ENCODE peak calls at places on chromosomes 5 and 9, in five cellular contexts. One of them, this sample, is unnamed.

GRCh38 chr9:32384002-32384363 is 460 bp upstream of the ACO1 start:
- ATAC-seq in GM12878: no peak
- ATAC-seq in HepG2: no peak
- ATAC-seq in upper lobe of left lung: no peak
- ATAC-seq in K562: no peak
- ATAC-seq in this sample: peak

GRCh38 chr9:24218656-24219055 is 327.0 kb downstream of the IZUMO3 start:
- ATAC-seq in K562: no peak
- ATAC-seq in upper lobe of left lung: no peak
- ATAC-seq in HepG2: no peak
- ATAC-seq in GM12878: no peak
- ATAC-seq in this sample: no peak

GRCh38 chr9:90961375-90961774 is 159.8 kb downstream of the SYK start:
- ATAC-seq in GM12878: no peak
- ATAC-seq in K562: no peak
- ATAC-seq in upper lobe of left lung: peak
- ATAC-seq in HepG2: no peak
- ATAC-seq in this sample: no peak

GRCh38 chr5:132644177-132644576 is 13.8 kb upstream of the IL13 start:
- ATAC-seq in K562: no peak
- ATAC-seq in upper lobe of left lung: no peak
- ATAC-seq in GM12878: no peak
- ATAC-seq in HepG2: no peak
- ATAC-seq in this sample: no peak

GRCh38 chr5:35058395-35058794 is 10.6 kb upstream of the AGXT2 start:
- ATAC-seq in upper lobe of left lung: no peak
- ATAC-seq in HepG2: no peak
- ATAC-seq in K562: no peak
- ATAC-seq in GM12878: peak
- ATAC-seq in this sample: no peak

GRCh38 chr9:18536554-18536953 is 62.6 kb downstream of the ADAMTSL1 start:
- ATAC-seq in K562: no peak
- ATAC-seq in upper lobe of left lung: no peak
- ATAC-seq in HepG2: no peak
- ATAC-seq in GM12878: no peak
- ATAC-seq in this sample: no peak

GRCh38 chr9:86756576-86757381 is 190.5 kb downstream of the GAS1 start:
- ATAC-seq in GM12878: no peak
- ATAC-seq in K562: no peak
- ATAC-seq in HepG2: no peak
- ATAC-seq in upper lobe of left lung: no peak
- ATAC-seq in this sample: no peak

GRCh38 chr5:172860520-172861443 is 26.7 kb downstream of the ERGIC1 start:
- ATAC-seq in GM12878: no peak
- ATAC-seq in K562: no peak
- ATAC-seq in HepG2: no peak
- ATAC-seq in upper lobe of left lung: peak
- ATAC-seq in this sample: peak

GRCh38 chr5:126414874-126415502 is 8.2 kb upstream of the GRAMD2B start:
- ATAC-seq in HepG2: no peak
- ATAC-seq in K562: no peak
- ATAC-seq in upper lobe of left lung: no peak
- ATAC-seq in GM12878: no peak
- ATAC-seq in this sample: peak

GRCh38 chr5:39158127-39158593 is 61.2 kb downstream of the FYB1 start:
- ATAC-seq in GM12878: no peak
- ATAC-seq in K562: peak
- ATAC-seq in HepG2: no peak
- ATAC-seq in upper lobe of left lung: no peak
- ATAC-seq in this sample: no peak

GRCh38 chr9:133824802-133825186 is 86.6 kb upstream of the SARDH start:
- ATAC-seq in upper lobe of left lung: no peak
- ATAC-seq in GM12878: no peak
- ATAC-seq in HepG2: no peak
- ATAC-seq in K562: no peak
- ATAC-seq in this sample: no peak

GRCh38 chr5:102119252-102119651 is 176.8 kb downstream of the SLCO4C1 start:
- ATAC-seq in upper lobe of left lung: no peak
- ATAC-seq in K562: no peak
- ATAC-seq in HepG2: no peak
- ATAC-seq in GM12878: no peak
- ATAC-seq in this sample: no peak

GRCh38 chr5:97009212-97009898 is 73.5 kb downstream of the LNPEP start:
- ATAC-seq in HepG2: no peak
- ATAC-seq in upper lobe of left lung: no peak
- ATAC-seq in GM12878: peak
- ATAC-seq in K562: peak
- ATAC-seq in this sample: no peak

GRCh38 chr9:76704601-76705204 is 59.5 kb upstream of the PCA3 start:
- ATAC-seq in GM12878: peak
- ATAC-seq in upper lobe of left lung: no peak
- ATAC-seq in HepG2: peak
- ATAC-seq in K562: peak
- ATAC-seq in this sample: peak

GRCh38 chr5:65825388-65826328 is 100.7 kb upstream of the ERBIN start:
- ATAC-seq in upper lobe of left lung: no peak
- ATAC-seq in GM12878: peak
- ATAC-seq in HepG2: no peak
- ATAC-seq in K562: no peak
- ATAC-seq in this sample: no peak

GRCh38 chr5:90182726-90183125 is 226.8 kb downstream of the CETN3 start:
- ATAC-seq in upper lobe of left lung: no peak
- ATAC-seq in K562: no peak
- ATAC-seq in HepG2: no peak
- ATAC-seq in GM12878: no peak
- ATAC-seq in this sample: no peak

GRCh38 chr5:34841816-34842215 is 2.9 kb downstream of the TTC23L start:
- ATAC-seq in upper lobe of left lung: no peak
- ATAC-seq in HepG2: no peak
- ATAC-seq in K562: no peak
- ATAC-seq in GM12878: no peak
- ATAC-seq in this sample: no peak

GRCh38 chr9:73402081-73403028 is 250.7 kb downstream of the ANXA1 start:
- ATAC-seq in K562: no peak
- ATAC-seq in upper lobe of left lung: no peak
- ATAC-seq in HepG2: no peak
- ATAC-seq in GM12878: no peak
- ATAC-seq in this sample: no peak

GRCh38 chr5:118208031-118208453 is 780.3 kb downstream of the DTWD2 start:
- ATAC-seq in HepG2: no peak
- ATAC-seq in GM12878: no peak
- ATAC-seq in upper lobe of left lung: peak
- ATAC-seq in K562: no peak
- ATAC-seq in this sample: no peak

GRCh38 chr9:136857606-136858412 is 5.7 kb downstream of the MAMDC4 start:
- ATAC-seq in GM12878: no peak
- ATAC-seq in upper lobe of left lung: no peak
- ATAC-seq in K562: no peak
- ATAC-seq in HepG2: no peak
- ATAC-seq in this sample: no peak

GRCh38 chr9:22028394-22028793 is 19.3 kb upstream of the CDKN2B start:
- ATAC-seq in HepG2: no peak
- ATAC-seq in GM12878: no peak
- ATAC-seq in upper lobe of left lung: no peak
- ATAC-seq in K562: no peak
- ATAC-seq in this sample: no peak

GRCh38 chr9:103407260-103407659 is 412.1 kb downstream of the CYLC2 start:
- ATAC-seq in K562: no peak
- ATAC-seq in HepG2: no peak
- ATAC-seq in upper lobe of left lung: no peak
- ATAC-seq in GM12878: no peak
- ATAC-seq in this sample: no peak

GRCh38 chr9:107328510-107328909 is 45.4 kb downstream of the RAD23B start:
- ATAC-seq in HepG2: peak
- ATAC-seq in upper lobe of left lung: no peak
- ATAC-seq in GM12878: no peak
- ATAC-seq in K562: no peak
- ATAC-seq in this sample: no peak

GRCh38 chr5:158884827-158885512 is 214.7 kb downstream of the EBF1 start:
- ATAC-seq in upper lobe of left lung: no peak
- ATAC-seq in GM12878: peak
- ATAC-seq in K562: no peak
- ATAC-seq in HepG2: no peak
- ATAC-seq in this sample: no peak

GRCh38 chr5:56003633-56004032 is 8.9 kb upstream of the IL6ST start:
- ATAC-seq in upper lobe of left lung: no peak
- ATAC-seq in K562: no peak
- ATAC-seq in GM12878: no peak
- ATAC-seq in HepG2: no peak
- ATAC-seq in this sample: no peak

GRCh38 chr9:125953314-125954019 is 206.3 kb downstream of the PBX3 start:
- ATAC-seq in HepG2: peak
- ATAC-seq in K562: no peak
- ATAC-seq in upper lobe of left lung: no peak
- ATAC-seq in GM12878: no peak
- ATAC-seq in this sample: no peak

GRCh38 chr5:154713615-154714125 is 41.5 kb upstream of the LARP1 start:
- ATAC-seq in HepG2: peak
- ATAC-seq in upper lobe of left lung: no peak
- ATAC-seq in GM12878: no peak
- ATAC-seq in K562: no peak
- ATAC-seq in this sample: peak

GRCh38 chr9:22452415-22453010 is 5.9 kb downstream of the DMRTA1 start:
- ATAC-seq in upper lobe of left lung: no peak
- ATAC-seq in GM12878: peak
- ATAC-seq in HepG2: peak
- ATAC-seq in K562: no peak
- ATAC-seq in this sample: no peak

GRCh38 chr5:93716453-93716852 is 24.9 kb downstream of the POU5F2 start:
- ATAC-seq in K562: no peak
- ATAC-seq in upper lobe of left lung: no peak
- ATAC-seq in GM12878: no peak
- ATAC-seq in HepG2: no peak
- ATAC-seq in this sample: no peak

GRCh38 chr9:97753364-97753763 is 56.2 kb upstream of the XPA start:
- ATAC-seq in HepG2: no peak
- ATAC-seq in GM12878: no peak
- ATAC-seq in upper lobe of left lung: no peak
- ATAC-seq in K562: no peak
- ATAC-seq in this sample: no peak

GRCh38 chr9:92850898-92851297 is 26.9 kb downstream of the ZNF484 start:
- ATAC-seq in K562: no peak
- ATAC-seq in GM12878: no peak
- ATAC-seq in HepG2: no peak
- ATAC-seq in upper lobe of left lung: no peak
- ATAC-seq in this sample: no peak

GRCh38 chr9:99821187-99822095 is at the start of gene NR4A3:
- ATAC-seq in K562: peak
- ATAC-seq in GM12878: peak
- ATAC-seq in HepG2: peak
- ATAC-seq in upper lobe of left lung: peak
- ATAC-seq in this sample: peak
- TF ChIP-seq POLR2AphosphoS5 in K562: peak
- TF ChIP-seq POLR2AphosphoS5 in GM12878: peak
- TF ChIP-seq POLR2AphosphoS5 in HepG2: no peak
- TF ChIP-seq POLR2AphosphoS5 in upper lobe of left lung: peak
- TF ChIP-seq POLR2AphosphoS5 in this sample: peak

GRCh38 chr5:143683459-143683858 is 128.5 kb upstream of the HMHB1 start:
- ATAC-seq in upper lobe of left lung: no peak
- ATAC-seq in GM12878: no peak
- ATAC-seq in HepG2: no peak
- ATAC-seq in K562: no peak
- ATAC-seq in this sample: no peak
- TF ChIP-seq EP300 in upper lobe of left lung: no peak
- TF ChIP-seq EP300 in GM12878: no peak
- TF ChIP-seq EP300 in HepG2: no peak
- TF ChIP-seq EP300 in K562: no peak
- TF ChIP-seq EP300 in this sample: no peak

GRCh38 chr5:448061-448765 is 5.2 kb downstream of the EXOC3 start:
- ATAC-seq in HepG2: no peak
- ATAC-seq in upper lobe of left lung: peak
- ATAC-seq in GM12878: no peak
- ATAC-seq in K562: no peak
- ATAC-seq in this sample: peak
- TF ChIP-seq POLR2AphosphoS5 in HepG2: no peak
- TF ChIP-seq POLR2AphosphoS5 in upper lobe of left lung: no peak
- TF ChIP-seq POLR2AphosphoS5 in GM12878: no peak
- TF ChIP-seq POLR2AphosphoS5 in K562: no peak
- TF ChIP-seq POLR2AphosphoS5 in this sample: no peak

GRCh38 chr5:57416246-57416996 is 66.2 kb downstream of the ACTBL2 start:
- ATAC-seq in GM12878: no peak
- ATAC-seq in HepG2: no peak
- ATAC-seq in upper lobe of left lung: no peak
- ATAC-seq in K562: no peak
- ATAC-seq in this sample: no peak
- TF ChIP-seq EP300 in GM12878: no peak
- TF ChIP-seq EP300 in HepG2: no peak
- TF ChIP-seq EP300 in upper lobe of left lung: no peak
- TF ChIP-seq EP300 in K562: no peak
- TF ChIP-seq EP300 in this sample: no peak

GRCh38 chr9:35658144-35658893 is at the start of gene CCDC107:
- ATAC-seq in upper lobe of left lung: peak
- ATAC-seq in K562: peak
- ATAC-seq in HepG2: peak
- ATAC-seq in GM12878: peak
- ATAC-seq in this sample: peak
- TF ChIP-seq POLR2AphosphoS5 in upper lobe of left lung: peak
- TF ChIP-seq POLR2AphosphoS5 in K562: peak
- TF ChIP-seq POLR2AphosphoS5 in HepG2: peak
- TF ChIP-seq POLR2AphosphoS5 in GM12878: peak
- TF ChIP-seq POLR2AphosphoS5 in this sample: peak

GRCh38 chr5:169133500-169133899 is 167.4 kb downstream of the SLIT3 start:
- ATAC-seq in K562: no peak
- ATAC-seq in HepG2: no peak
- ATAC-seq in upper lobe of left lung: no peak
- ATAC-seq in GM12878: no peak
- ATAC-seq in this sample: no peak
- TF ChIP-seq EP300 in K562: no peak
- TF ChIP-seq EP300 in HepG2: no peak
- TF ChIP-seq EP300 in upper lobe of left lung: no peak
- TF ChIP-seq EP300 in GM12878: no peak
- TF ChIP-seq EP300 in this sample: no peak

GRCh38 chr5:88675758-88676636 is 207.0 kb downstream of the MEF2C start:
- ATAC-seq in upper lobe of left lung: no peak
- ATAC-seq in HepG2: peak
- ATAC-seq in K562: peak
- ATAC-seq in GM12878: peak
- ATAC-seq in this sample: peak
- TF ChIP-seq POLR2AphosphoS5 in upper lobe of left lung: no peak
- TF ChIP-seq POLR2AphosphoS5 in HepG2: no peak
- TF ChIP-seq POLR2AphosphoS5 in K562: no peak
- TF ChIP-seq POLR2AphosphoS5 in GM12878: no peak
- TF ChIP-seq POLR2AphosphoS5 in this sample: no peak

This sample was measured in gastroesophageal sphincter.